ENCODE peak calls at places on chromosomes 12 and 14, in four cellular contexts. E is H9, B is endothelial cell, Y is choroid plexus epithelial cell. L is an unnamed sample.

GRCh38 chr12:106954462-106955376 is 988 bp upstream of the TMEM263 start:
- DNase-seq in B (peak), E (peak), Y (no peak), L (peak)

GRCh38 chr14:29682789-29683188 is 244.9 kb downstream of the PRKD1 start:
- DNase-seq in Y (no peak), E (no peak), B (no peak), L (no peak)

GRCh38 chr12:52079576-52080402 is at the start of gene SMIM41:
- DNase-seq in Y (no peak), B (no peak), E (peak), L (no peak)

GRCh38 chr12:105164068-105164467 is 56.5 kb downstream of the WASHC4 start:
- DNase-seq in B (no peak), Y (peak), E (no peak), L (no peak)

GRCh38 chr12:5889381-5890047 is 55.5 kb downstream of the ANO2 start:
- DNase-seq in E (peak), B (no peak), Y (peak), L (peak)

GRCh38 chr12:117141097-117141898 is 42.1 kb upstream of the TESC start:
- DNase-seq in B (no peak), E (no peak), Y (no peak), L (no peak)

GRCh38 chr12:1916396-1917171 is 1.9 kb downstream of the CACNA2D4 start:
- DNase-seq in B (no peak), E (peak), Y (peak), L (peak)

GRCh38 chr12:1591029-1591428 is 3.4 kb downstream of the FBXL14 start:
- DNase-seq in E (no peak), Y (peak), B (no peak), L (no peak)

GRCh38 chr12:95762123-95762785 is 28.3 kb downstream of the NTN4 start:
- DNase-seq in Y (no peak), E (no peak), B (no peak), L (no peak)

GRCh38 chr12:121279507-121279915 is 17.0 kb downstream of the CAMKK2 start:
- DNase-seq in Y (no peak), B (peak), E (no peak), L (no peak)

GRCh38 chr14:38548091-38548490 is 292.2 kb upstream of the CLEC14A start:
- DNase-seq in E (no peak), Y (no peak), B (no peak), L (no peak)

GRCh38 chr12:118060301-118061010 is 523 bp downstream of the WSB2 start:
- DNase-seq in E (peak), B (peak), Y (no peak), L (peak)

GRCh38 chr12:132550014-132550802 is 60.2 kb downstream of the LRCOL1 start:
- DNase-seq in Y (peak), E (peak), B (no peak), L (no peak)

L was measured in SJCRH30.